ENCODE peak calls at places on chromosome X, in ten cellular contexts. E is hepatocyte, X is fibroblast of lung, N is OCI-LY7, H is astrocyte, K is neural progenitor cell, Y is H9, A is endothelial cell of umbilical vein, R is GM12878, Z is K562. Q is an unnamed sample. For H3K4me1, the result is how much of the 10 kb centered on the place peaks cover.

GRCh38 chrX:12975999-12976558 is 1.2 kb downstream of the TMSB4X start:
- DNase-seq in E (peak), X (peak), N (peak), H (peak), K (peak), Y (no peak), A (no peak), R (no peak), Z (peak), Q (no peak)

GRCh38 chrX:46574941-46575381 is 1.4 kb downstream of the CHST7 start:
- DNase-seq in E (peak), X (no peak), N (peak), H (no peak), K (peak), Y (peak), A (peak), R (no peak), Z (no peak), Q (peak)

GRCh38 chrX:108331126-108331909 is 106.9 kb downstream of the COL4A6 start:
- DNase-seq in E (peak), X (no peak), N (no peak), H (no peak), K (no peak), Y (no peak), A (no peak), R (no peak), Z (no peak), Q (no peak)

GRCh38 chrX:20412871-20413486 is 146.3 kb upstream of the RPS6KA3 start:
- DNase-seq in E (no peak), X (no peak), N (peak), H (no peak), K (no peak), Y (no peak), A (no peak), R (no peak), Z (no peak), Q (no peak)

GRCh38 chrX:2188316-2188715 is 312.5 kb downstream of the DHRSX start:
- DNase-seq in E (peak), X (no peak), N (no peak), H (no peak), K (no peak), Y (no peak), A (no peak), R (no peak), Z (peak), Q (no peak)

GRCh38 chrX:155766321-155766720 is 114.8 kb upstream of the VAMP7 start:
- DNase-seq in E (no peak), X (no peak), N (no peak), H (no peak), K (no peak), Y (no peak), A (no peak), R (no peak), Z (no peak), Q (no peak)

GRCh38 chrX:47489507-47490275 is 6.7 kb upstream of the ZNF41 start:
- DNase-seq in E (no peak), X (no peak), N (no peak), H (no peak), K (no peak), Y (no peak), A (no peak), R (no peak), Z (no peak), Q (no peak)

GRCh38 chrX:86805241-86805640 is 657.0 kb downstream of the DACH2 start:
- DNase-seq in E (no peak), X (no peak), N (no peak), H (no peak), K (no peak), Y (no peak), A (no peak), R (no peak), Z (no peak), Q (no peak)

GRCh38 chrX:63354484-63354883 is 3.4 kb upstream of the SPIN4 start:
- DNase-seq in E (no peak), X (no peak), N (no peak), H (no peak), K (no peak), Y (no peak), A (no peak), R (no peak), Z (no peak), Q (peak)

GRCh38 chrX:43750248-43750676 is 94.2 kb downstream of the MAOA start:
- DNase-seq in E (peak), X (peak), N (peak), H (peak), K (peak), Y (peak), A (peak), R (no peak), Z (peak), Q (peak)

GRCh38 chrX:66200855-66201795 is 37.1 kb downstream of the HEPH start:
- DNase-seq in E (peak), X (peak), N (peak), H (no peak), K (no peak), Y (no peak), A (no peak), R (no peak), Z (no peak), Q (no peak)

GRCh38 chrX:81708506-81708905 is 506.6 kb downstream of the SH3BGRL start:
- DNase-seq in E (no peak), X (no peak), N (no peak), H (peak), K (no peak), Y (no peak), A (no peak), R (no peak), Z (no peak), Q (no peak)

GRCh38 chrX:119809185-119809666 is 17.8 kb upstream of the RPL39 start:
- DNase-seq in E (no peak), X (peak), N (no peak), H (peak), K (no peak), Y (no peak), A (peak), R (no peak), Z (peak), Q (no peak)

GRCh38 chrX:9767375-9767774 is 1.7 kb upstream of the GPR143 start:
- DNase-seq in E (no peak), X (no peak), N (peak), H (no peak), K (no peak), Y (no peak), A (peak), R (no peak), Z (no peak), Q (no peak)

GRCh38 chrX:95318882-95319281 is 1365.8 kb upstream of the DIAPH2 start:
- DNase-seq in E (peak), X (no peak), N (peak), H (no peak), K (peak), Y (peak), A (no peak), R (no peak), Z (peak), Q (peak)

GRCh38 chrX:138191998-138192397 is 519.5 kb downstream of the FGF13 start:
- DNase-seq in E (peak), X (peak), N (peak), H (no peak), K (peak), Y (peak), A (no peak), R (no peak), Z (peak), Q (peak)

GRCh38 chrX:107323786-107324492 is 117.5 kb downstream of the DNAAF6 start:
- DNase-seq in E (no peak), X (no peak), N (no peak), H (no peak), K (no peak), Y (no peak), A (no peak), R (no peak), Z (no peak), Q (no peak)

GRCh38 chrX:153517421-153517820 is at the start of gene ATP2B3:
- DNase-seq in E (no peak), X (no peak), N (no peak), H (no peak), K (peak), Y (no peak), A (no peak), R (no peak), Z (no peak), Q (no peak)

GRCh38 chrX:48475295-48475694 is 704 bp upstream of the FTSJ1 start:
- DNase-seq in E (no peak), X (no peak), N (peak), H (no peak), K (no peak), Y (no peak), A (no peak), R (no peak), Z (peak), Q (no peak)

GRCh38 chrX:17692709-17693346 is 44.5 kb upstream of the SCML1 start:
- DNase-seq in E (no peak), X (peak), N (no peak), H (peak), K (peak), Y (peak), A (no peak), R (no peak), Z (peak), Q (peak)

GRCh38 chrX:71111141-71111843 is at the start of gene IL2RG:
- DNase-seq in E (peak), X (no peak), N (peak), H (no peak), K (no peak), Y (no peak), A (no peak), R (peak), Z (peak), Q (no peak)

GRCh38 chrX:108285361-108285760 is 152.9 kb downstream of the COL4A6 start:
- DNase-seq in E (no peak), X (no peak), N (no peak), H (no peak), K (no peak), Y (no peak), A (no peak), R (no peak), Z (no peak), Q (no peak)

GRCh38 chrX:6468716-6469115 is 66.2 kb downstream of the VCX3A start:
- DNase-seq in E (peak), X (no peak), N (no peak), H (no peak), K (no peak), Y (no peak), A (no peak), R (no peak), Z (no peak), Q (no peak)

GRCh38 chrX:24392709-24393108 is 32.3 kb downstream of the SUPT20HL1 start:
- DNase-seq in E (no peak), X (peak), N (no peak), H (no peak), K (no peak), Y (no peak), A (no peak), R (no peak), Z (no peak), Q (no peak)

GRCh38 chrX:69605521-69605920 is 10.4 kb upstream of the EDA start:
- DNase-seq in E (no peak), X (no peak), N (no peak), H (no peak), K (no peak), Y (no peak), A (no peak), R (no peak), Z (no peak), Q (no peak)

GRCh38 chrX:130626521-130626920 is 224.7 kb downstream of the RBMX2 start:
- DNase-seq in E (no peak), X (no peak), N (no peak), H (peak), K (no peak), Y (no peak), A (no peak), R (no peak), Z (no peak), Q (no peak)

GRCh38 chrX:40809210-40809609 is 73.9 kb upstream of the MED14 start:
- DNase-seq in E (no peak), X (peak), N (no peak), H (peak), K (no peak), Y (no peak), A (no peak), R (no peak), Z (peak), Q (peak)

GRCh38 chrX:2401201-2401589 is 99.6 kb downstream of the DHRSX start:
- DNase-seq in E (no peak), X (no peak), N (no peak), H (peak), K (no peak), Y (no peak), A (no peak), R (no peak), Z (no peak), Q (peak)

GRCh38 chrX:101407748-101408529 is at the start of the genes GLA and HNRNPH2:
- DNase-seq in E (peak), X (peak), N (peak), H (peak), K (peak), Y (peak), A (peak), R (peak), Z (peak), Q (peak)

GRCh38 chrX:123788744-123789143 is 55.9 kb upstream of the THOC2 start:
- DNase-seq in E (no peak), X (no peak), N (no peak), H (no peak), K (no peak), Y (no peak), A (no peak), R (no peak), Z (no peak), Q (no peak)

GRCh38 chrX:6748595-6748994 is 213.7 kb upstream of the VCX3A start:
- DNase-seq in E (no peak), X (no peak), N (peak), H (no peak), K (no peak), Y (no peak), A (no peak), R (no peak), Z (no peak), Q (no peak)

GRCh38 chrX:119118780-119119395 is 8.7 kb downstream of the KIAA1210 start:
- DNase-seq in E (peak), X (peak), N (peak), H (peak), K (peak), Y (peak), A (peak), R (no peak), Z (peak), Q (peak)

GRCh38 chrX:119206203-119206602 is 29.9 kb upstream of the PGRMC1 start:
- DNase-seq in E (peak), X (no peak), N (peak), H (no peak), K (no peak), Y (no peak), A (no peak), R (no peak), Z (peak), Q (no peak)

GRCh38 chrX:129780441-129781105 is 824 bp downstream of the SASH3 start:
- DNase-seq in E (no peak), X (no peak), N (no peak), H (no peak), K (no peak), Y (no peak), A (no peak), R (no peak), Z (no peak), Q (no peak)

GRCh38 chrX:154484255-154485149 is 1.9 kb downstream of the UBL4A start:
- DNase-seq in E (peak), X (no peak), N (no peak), H (no peak), K (no peak), Y (no peak), A (no peak), R (no peak), Z (peak), Q (no peak)

GRCh38 chrX:45859407-45859806 is 658.7 kb upstream of the DIPK2B start:
- DNase-seq in E (no peak), X (no peak), N (no peak), H (no peak), K (no peak), Y (no peak), A (no peak), R (no peak), Z (no peak), Q (no peak)

GRCh38 chrX:48703642-48704481 is 7.3 kb downstream of the SUV39H1 start:
- DNase-seq in E (no peak), X (peak), N (no peak), H (no peak), K (no peak), Y (no peak), A (no peak), R (no peak), Z (no peak), Q (peak)

GRCh38 chrX:21986596-21986995 is 45.5 kb upstream of the PHEX start:
- DNase-seq in E (no peak), X (peak), N (no peak), H (peak), K (no peak), Y (no peak), A (no peak), R (no peak), Z (no peak), Q (no peak)

GRCh38 chrX:44875185-44875489 is 2.1 kb downstream of the KDM6A start:
- DNase-seq in E (no peak), X (no peak), N (no peak), H (no peak), K (no peak), Y (no peak), A (no peak), R (no peak), Z (no peak), Q (no peak)

DNA sequence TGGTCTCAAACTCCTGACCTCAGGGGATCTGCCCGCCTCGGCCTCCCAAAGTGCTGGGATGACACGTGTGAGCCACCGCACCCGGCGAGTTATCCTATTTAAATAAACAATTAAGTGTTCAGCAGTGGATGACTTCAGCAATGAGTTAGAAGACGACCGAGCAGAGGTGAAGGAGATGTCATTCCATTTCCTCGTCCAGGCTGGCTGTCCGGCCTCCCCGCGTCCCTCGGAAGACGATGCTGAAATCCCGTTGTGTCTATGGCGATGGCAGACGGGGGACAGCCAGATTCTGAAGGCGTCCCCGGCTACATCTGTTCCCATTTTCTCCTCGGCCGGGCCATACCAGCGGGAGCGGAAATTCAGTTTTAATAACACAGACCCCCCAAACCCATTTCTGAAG is 209.8 kb downstream of the CRLF2 start:
- DNase-seq in E (no peak), X (no peak), N (no peak), H (no peak), K (no peak), Y (peak), A (no peak), R (no peak), Z (no peak), Q (no peak)
- H2AFZ ChIP-seq in E (no peak), X (no peak), N (no peak), H (no peak), K (peak), Y (no peak), A (no peak), R (no peak), Z (no peak), Q (no peak)

GRCh38 chrX:93346309-93346708 is 327.1 kb downstream of the NAP1L3 start:
- DNase-seq in E (no peak), X (no peak), N (no peak), H (no peak), K (no peak), Y (no peak), A (no peak), R (no peak), Z (no peak), Q (no peak)
- TF ChIP-seq CTCF in E (no peak), X (no peak), N (no peak), H (no peak), K (no peak), Y (no peak), A (no peak), R (no peak), Z (no peak), Q (no peak)

GRCh38 chrX:50157545-50158125 is 43.2 kb downstream of the AKAP4 start:
- DNase-seq in E (no peak), X (peak), N (no peak), H (no peak), K (no peak), Y (no peak), A (no peak), R (no peak), Z (no peak), Q (no peak)
- H3K4me1 ChIP-seq in E (under half), X (under half), N (under half), H (under half), K (under half), Y (under half), A (under half), R (under half), Z (under half), Q (under half)

GRCh38 chrX:15853586-15854079 is 980 bp downstream of the AP1S2 start:
- DNase-seq in E (peak), X (peak), N (peak), H (no peak), K (peak), Y (no peak), A (peak), R (no peak), Z (peak), Q (peak)

GRCh38 chrX:15855562-15856256 is 1.1 kb upstream of the AP1S2 start:
- DNase-seq in E (peak), X (no peak), N (peak), H (no peak), K (peak), Y (no peak), A (peak), R (no peak), Z (peak), Q (no peak)

GRCh38 chrX:15854080-15854655 is 445 bp downstream of the AP1S2 start:
- DNase-seq in E (peak), X (peak), N (peak), H (no peak), K (peak), Y (peak), A (no peak), R (no peak), Z (peak), Q (peak)

GRCh38 chrX:15854712-15855561 is at the start of gene AP1S2:
- DNase-seq in E (peak), X (peak), N (peak), H (peak), K (peak), Y (peak), A (peak), R (peak), Z (peak), Q (peak)

GRCh38 chrX:15856580-15856979 is 2.0 kb upstream of the AP1S2 start:
- DNase-seq in E (no peak), X (no peak), N (no peak), H (no peak), K (no peak), Y (no peak), A (no peak), R (no peak), Z (no peak), Q (no peak)
- H2AFZ ChIP-seq in E (no peak), X (no peak), N (peak), H (no peak), K (peak), Y (no peak), A (no peak), R (peak), Z (peak), Q (no peak)

DNA sequence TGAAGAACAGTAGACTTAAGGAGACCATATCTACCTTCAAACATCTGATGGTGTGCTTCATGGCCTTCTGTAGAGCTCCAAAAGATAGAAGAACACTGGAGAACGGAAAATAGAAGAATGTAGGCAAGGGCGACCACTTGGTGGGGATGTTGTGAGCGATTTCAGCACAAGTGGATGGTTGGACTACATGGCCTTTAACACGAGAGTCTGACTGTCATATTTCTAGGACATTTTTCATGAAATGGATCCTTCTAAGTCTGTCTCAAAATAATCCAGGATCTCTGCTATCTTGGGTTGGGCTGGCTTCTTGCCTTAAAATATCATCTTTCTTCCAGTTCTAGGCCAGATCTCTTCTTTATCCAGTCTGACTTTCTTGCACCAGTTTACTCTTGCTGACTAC is 1.3 kb upstream of the MID1IP1 start:
- DNase-seq in E (peak), X (no peak), N (peak), H (no peak), K (no peak), Y (no peak), A (no peak), R (no peak), Z (peak), Q (no peak)
- TF ChIP-seq CTCF in E (peak), X (no peak), N (peak), H (no peak), K (no peak), Y (no peak), A (no peak), R (peak), Z (peak), Q (no peak)

Q was measured in mammary epithelial cell.